ENCODE peak calls at places on chromosomes 13 and 19, in eight cellular contexts. R is K562, J is sigmoid colon, Y is breast epithelium, W is stomach, Q is endothelial cell of umbilical vein, I is upper lobe of left lung, Z is GM23338. B is an unnamed sample. For H3K4me1, the result is how much of the 10 kb centered on the place peaks cover.

GRCh38 chr19:15641901-15642491 is 1.3 kb downstream of the CYP4F3 start:
- DNase-seq in R (no peak), J (no peak), Y (no peak), W (no peak), Q (no peak), I (peak), Z (no peak), B (no peak)

GRCh38 chr13:26910754-26911465 is 150.3 kb upstream of the GPR12 start:
- DNase-seq in R (no peak), J (no peak), Y (no peak), W (no peak), Q (no peak), I (no peak), Z (no peak), B (no peak)

GRCh38 chr13:50609016-50609415 is 234.5 kb downstream of the DLEU7 start:
- DNase-seq in R (no peak), J (no peak), Y (no peak), W (no peak), Q (no peak), I (no peak), Z (no peak), B (no peak)

GRCh38 chr13:42119091-42119490 is 70.6 kb downstream of the DGKH start:
- DNase-seq in R (no peak), J (no peak), Y (no peak), W (no peak), Q (no peak), I (no peak), Z (no peak), B (no peak)

GRCh38 chr19:5554828-5555227 is 12.9 kb downstream of the TINCR start:
- DNase-seq in R (no peak), J (no peak), Y (no peak), W (no peak), Q (no peak), I (no peak), Z (no peak), B (no peak)

GRCh38 chr13:53191091-53191490 is 162.5 kb downstream of the OLFM4 start:
- DNase-seq in R (no peak), J (no peak), Y (no peak), W (no peak), Q (no peak), I (no peak), Z (peak), B (no peak)

GRCh38 chr13:31214379-31214778 is 14.6 kb downstream of the B3GLCT start:
- DNase-seq in R (no peak), J (no peak), Y (no peak), W (no peak), Q (no peak), I (no peak), Z (no peak), B (no peak)

GRCh38 chr19:23991170-23991569 is 76.5 kb downstream of the ZNF726 start:
- DNase-seq in R (no peak), J (no peak), Y (no peak), W (peak), Q (peak), I (no peak), Z (peak), B (no peak)

GRCh38 chr13:46354143-46355087 is 32.6 kb downstream of the RUBCNL start:
- DNase-seq in R (no peak), J (no peak), Y (no peak), W (no peak), Q (peak), I (no peak), Z (no peak), B (peak)

GRCh38 chr13:51785592-51786424 is 18.2 kb downstream of the DHRS12 start:
- DNase-seq in R (peak), J (peak), Y (no peak), W (peak), Q (no peak), I (peak), Z (no peak), B (no peak)

GRCh38 chr13:94173312-94173854 is 306.1 kb downstream of the DCT start:
- DNase-seq in R (no peak), J (no peak), Y (no peak), W (no peak), Q (no peak), I (no peak), Z (no peak), B (no peak)

GRCh38 chr19:50500753-50501151 is 10.2 kb downstream of the JOSD2 start:
- DNase-seq in R (no peak), J (no peak), Y (no peak), W (no peak), Q (no peak), I (no peak), Z (no peak), B (no peak)

GRCh38 chr19:16200038-16200775 is 2.5 kb downstream of the AP1M1 start:
- DNase-seq in R (no peak), J (peak), Y (no peak), W (no peak), Q (no peak), I (peak), Z (peak), B (no peak)

GRCh38 chr13:52847682-52848432 is 583 bp downstream of the PCDH8 start:
- DNase-seq in R (no peak), J (no peak), Y (no peak), W (no peak), Q (no peak), I (no peak), Z (peak), B (no peak)

GRCh38 chr13:113923376-113924063 is 50.4 kb downstream of the C13orf46 start:
- DNase-seq in R (no peak), J (no peak), Y (peak), W (no peak), Q (no peak), I (peak), Z (no peak), B (no peak)

GRCh38 chr19:4342421-4343055 is 824 bp upstream of the MPND start:
- DNase-seq in R (peak), J (peak), Y (peak), W (peak), Q (peak), I (peak), Z (peak), B (peak)

DNA sequence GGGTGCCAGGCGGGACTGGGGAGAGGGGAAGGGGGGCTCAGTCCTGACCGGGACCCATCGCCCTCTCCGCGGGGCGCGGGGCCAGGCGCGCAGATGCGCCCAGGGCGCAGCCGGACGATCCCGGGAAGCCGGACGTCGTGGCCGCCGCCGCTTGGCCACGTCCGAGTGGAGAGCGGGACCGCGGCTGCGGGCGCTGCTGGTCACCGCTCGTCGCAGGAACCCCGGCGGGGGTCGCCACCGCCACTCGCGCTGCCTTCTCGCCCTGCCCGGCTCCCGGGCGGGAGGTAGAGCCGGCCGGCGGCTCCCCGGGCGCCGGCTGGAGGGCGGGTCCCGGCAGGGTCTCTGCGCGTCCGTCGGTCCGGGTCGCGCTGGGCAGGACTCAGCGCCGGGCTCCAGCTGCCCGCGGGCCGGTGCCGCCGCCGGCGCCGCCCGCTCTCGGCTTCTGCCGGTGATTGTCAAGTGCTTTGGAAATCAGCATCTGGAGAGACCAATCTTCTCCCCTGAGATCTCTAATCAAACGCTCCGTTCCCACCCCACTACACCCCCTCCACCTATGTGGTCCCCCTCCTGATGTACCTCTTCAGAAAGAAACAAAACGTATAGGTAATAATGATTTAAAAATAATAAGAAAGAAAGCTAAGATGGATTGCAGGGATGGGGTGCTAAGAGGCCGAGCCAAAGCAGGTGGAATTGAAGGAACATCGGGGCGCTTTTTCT is 464.4 kb downstream of the ITGBL1 start:
- DNase-seq in R (no peak), J (no peak), Y (no peak), W (no peak), Q (no peak), I (no peak), Z (peak), B (no peak)
- H3K27ac ChIP-seq in R (no peak), J (no peak), Y (no peak), W (peak), Q (no peak), I (no peak), Z (no peak), B (no peak)

DNA sequence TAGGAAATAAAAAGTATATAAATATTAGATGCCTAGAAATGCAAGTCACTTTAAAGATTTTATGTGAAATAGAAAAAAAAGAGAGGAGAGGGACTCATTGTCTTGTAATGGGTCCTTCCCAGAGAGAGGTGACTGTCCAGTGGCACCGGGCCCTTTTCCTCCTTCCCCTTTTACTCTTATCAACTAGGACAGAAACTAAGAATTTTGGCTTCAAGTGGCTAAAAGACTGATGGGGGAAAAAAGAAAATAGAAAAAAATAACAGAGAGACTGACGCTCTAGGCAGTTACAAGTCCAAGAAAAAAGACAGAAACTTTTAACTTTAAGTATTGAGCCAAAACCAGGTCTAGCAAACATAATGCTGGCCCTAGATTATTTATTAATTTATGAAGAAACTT is 5.9 kb downstream of the FPR3 start:
- DNase-seq in R (peak), J (no peak), Y (no peak), W (no peak), Q (no peak), I (no peak), Z (no peak), B (no peak)
- H3K4me1 ChIP-seq in R (half or more), J (under half), Y (under half), W (under half), Q (under half), I (under half), Z (under half), B (under half)

GRCh38 chr19:3132971-3133792 is 2.7 kb upstream of the GNA15 start:
- DNase-seq in R (peak), J (no peak), Y (no peak), W (no peak), Q (no peak), I (peak), Z (no peak), B (no peak)
- TF ChIP-seq POLR2AphosphoS5 in R (no peak), J (no peak), Y (no peak), W (no peak), Q (no peak), I (peak), Z (no peak), B (no peak)

DNA sequence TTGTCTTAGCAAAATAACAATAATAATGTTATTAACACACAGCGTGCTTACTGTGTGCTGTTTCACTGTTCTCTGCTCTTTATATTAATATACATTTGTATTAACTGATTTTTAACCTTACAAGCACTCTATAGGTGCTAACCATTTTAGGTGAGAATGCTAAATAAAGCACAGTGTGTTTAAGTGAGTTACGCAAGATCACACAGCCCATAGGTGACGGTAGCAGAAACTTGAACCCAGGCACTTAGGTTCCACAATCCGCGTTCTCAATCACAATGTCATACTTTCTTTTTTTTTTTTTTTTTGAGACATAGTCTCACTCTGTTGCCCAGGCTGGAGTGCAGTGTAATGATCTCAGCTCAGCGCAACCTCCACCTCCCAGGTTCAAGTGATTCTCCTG is 5.8 kb downstream of the ZNF30 start:
- DNase-seq in R (no peak), J (no peak), Y (no peak), W (no peak), Q (no peak), I (no peak), Z (no peak), B (no peak)
- H3K27ac ChIP-seq in R (no peak), J (no peak), Y (no peak), W (no peak), Q (no peak), I (no peak), Z (no peak), B (no peak)

GRCh38 chr13:112188298-112188610 is 121.3 kb downstream of the SOX1 start:
- DNase-seq in R (no peak), J (peak), Y (no peak), W (no peak), Q (no peak), I (no peak), Z (no peak), B (no peak)
- H3K4me1 ChIP-seq in R (under half), J (under half), Y (under half), W (under half), Q (under half), I (under half), Z (under half), B (under half)

B was measured in Panc1.